ENCODE peak calls at places on chromosomes 4 and X, in five cellular contexts. V is cardiac muscle cell, Z is lung, H is dorsolateral prefrontal cortex, D is GM12878. W is an unnamed sample.

GRCh38 chr4:119025916-119026661 is 109.5 kb upstream of the MYOZ2 start:
- DNase-seq in V (no peak), Z (peak; percentile 58), H (no peak), D (no peak), W (no peak)

GRCh38 chr4:140151700-140152014 is 2.3 kb downstream of the MAML3 start:
- DNase-seq in V (peak; percentile 93), Z (peak; percentile 81), H (peak; percentile 63), D (no peak), W (peak; percentile 67)

GRCh38 chr4:7412586-7412975 is 22.1 kb downstream of the PSAPL1 start:
- DNase-seq in V (no peak), Z (no peak), H (no peak), D (no peak), W (no peak)

GRCh38 chrX:72094894-72095293 is 36.8 kb downstream of the RTL5 start:
- DNase-seq in V (peak; percentile 82), Z (no peak), H (no peak), D (no peak), W (peak; percentile 35)

GRCh38 chr4:74516321-74516720 is 71.4 kb downstream of the AREG start:
- DNase-seq in V (no peak), Z (no peak), H (no peak), D (no peak), W (no peak)

GRCh38 chr4:98606879-98607278 is 51.5 kb downstream of the TSPAN5 start:
- DNase-seq in V (no peak), Z (no peak), H (no peak), D (no peak), W (no peak)

GRCh38 chr4:26061248-26061986 is 147.4 kb downstream of the SMIM20 start:
- DNase-seq in V (peak; percentile 48), Z (no peak), H (no peak), D (no peak), W (no peak)

GRCh38 chrX:19705196-19705769 is 182.1 kb downstream of the SH3KBP1 start:
- DNase-seq in V (no peak), Z (no peak), H (no peak), D (no peak), W (no peak)

GRCh38 chrX:11341274-11342256 is 48.4 kb downstream of the AMELX start:
- DNase-seq in V (no peak), Z (peak; percentile 56), H (no peak), D (peak; percentile 17), W (no peak)

GRCh38 chr4:87049508-87049907 is 114.7 kb downstream of the AFF1 start:
- DNase-seq in V (no peak), Z (no peak), H (peak; percentile 60), D (no peak), W (no peak)

GRCh38 chr4:15870079-15870478 is 68.5 kb downstream of the FGFBP1 start:
- DNase-seq in V (no peak), Z (no peak), H (no peak), D (no peak), W (no peak)

GRCh38 chr4:73674451-73674919 is 54.2 kb upstream of the RASSF6 start:
- DNase-seq in V (no peak), Z (no peak), H (no peak), D (no peak), W (no peak)

GRCh38 chr4:13322681-13323101 is 161.4 kb downstream of the RAB28 start:
- DNase-seq in V (no peak), Z (no peak), H (no peak), D (no peak), W (no peak)

GRCh38 chr4:163003979-163004378 is 162.7 kb downstream of the NAF1 start:
- DNase-seq in V (no peak), Z (no peak), H (no peak), D (no peak), W (no peak)

GRCh38 chr4:37604464-37604863 is 81.7 kb downstream of the RELL1 start:
- DNase-seq in V (no peak), Z (no peak), H (no peak), D (no peak), W (no peak)

GRCh38 chrX:68196939-68197791 is 236.1 kb downstream of the OPHN1 start:
- DNase-seq in V (peak; percentile 63), Z (no peak), H (no peak), D (no peak), W (peak; percentile 1)

GRCh38 chrX:108473979-108474378 is 34.3 kb downstream of the COL4A5 start:
- DNase-seq in V (no peak), Z (no peak), H (no peak), D (no peak), W (no peak)

GRCh38 chrX:103309860-103310591 is 764 bp downstream of the BEX2 start:
- DNase-seq in V (peak; percentile 5), Z (no peak), H (no peak), D (no peak), W (no peak)

GRCh38 chr4:73450398-73451004 is 14.5 kb downstream of the AFP start:
- DNase-seq in V (no peak), Z (no peak), H (no peak), D (no peak), W (no peak)

GRCh38 chr4:36039031-36039430 is 205.3 kb downstream of the ARAP2 start:
- DNase-seq in V (no peak), Z (no peak), H (no peak), D (no peak), W (no peak)
- H3K27ac ChIP-seq in V (no peak overlapping the region), Z (no peak overlapping the region), H (no peak overlapping the region), D (no peak overlapping the region), W (no peak overlapping the region)

GRCh38 chr4:95637047-95637600 is 88.4 kb upstream of the UNC5C start:
- DNase-seq in V (peak; percentile 50), Z (no peak), H (no peak), D (no peak), W (no peak)
- TF ChIP-seq CTCF in V (peak; percentile 75), Z (no peak), H (peak; percentile 20), D (no peak), W (no peak)

GRCh38 chr4:20616313-20616712 is 83.9 kb upstream of the PACRGL start:
- DNase-seq in V (no peak), Z (no peak), H (no peak), D (no peak), W (no peak)
- H3K27ac ChIP-seq in V (peak overlapping the region; percentile 57), Z (no peak overlapping the region), H (no peak overlapping the region), D (no peak overlapping the region), W (no peak overlapping the region)

GRCh38 chr4:66095065-66095464 is 424.8 kb upstream of the EPHA5 start:
- DNase-seq in V (no peak), Z (no peak), H (no peak), D (no peak), W (no peak)
- TF ChIP-seq CTCF in V (no peak), Z (no peak), H (no peak), D (no peak), W (no peak)

W was measured in CD4-positive, alpha-beta T cell.